ENCODE peak calls at places on chromosomes 12 and 14, in five cellular contexts. One of them, this sample, is unnamed.
A peak's percentile ranks its signal among the peaks of the same experiment; 100 is the strongest.

GRCh38 chr12:3182426-3182825 is 105.2 kb downstream of the TSPAN9 start:
- DNase-seq in stimulated activated CD8-positive, alpha-beta memory T cell treated with anti-CD3 and anti-CD28 coated beads, Interleukin-15, amount 100 ng/mL, for 48 hours: no peak
- DNase-seq in epithelial cell of esophagus: peak; percentile 51
- DNase-seq in hepatic stellate cell: no peak
- DNase-seq in WTC11: no peak
- DNase-seq in this sample: no peak

GRCh38 chr12:76329163-76329562 is 19.1 kb downstream of the BBS10 start:
- DNase-seq in stimulated activated CD8-positive, alpha-beta memory T cell treated with anti-CD3 and anti-CD28 coated beads, Interleukin-15, amount 100 ng/mL, for 48 hours: no peak
- DNase-seq in epithelial cell of esophagus: peak; percentile 85
- DNase-seq in hepatic stellate cell: peak; percentile 83
- DNase-seq in WTC11: no peak
- DNase-seq in this sample: peak; percentile 68

GRCh38 chr14:92677087-92677668 is 71.2 kb downstream of the LGMN start:
- DNase-seq in stimulated activated CD8-positive, alpha-beta memory T cell treated with anti-CD3 and anti-CD28 coated beads, Interleukin-15, amount 100 ng/mL, for 48 hours: peak; percentile 82
- DNase-seq in epithelial cell of esophagus: no peak
- DNase-seq in hepatic stellate cell: no peak
- DNase-seq in WTC11: no peak
- DNase-seq in this sample: no peak

GRCh38 chr12:114815157-114815556 is 131.2 kb upstream of the TBX3 start:
- DNase-seq in stimulated activated CD8-positive, alpha-beta memory T cell treated with anti-CD3 and anti-CD28 coated beads, Interleukin-15, amount 100 ng/mL, for 48 hours: no peak
- DNase-seq in epithelial cell of esophagus: no peak
- DNase-seq in hepatic stellate cell: no peak
- DNase-seq in WTC11: no peak
- DNase-seq in this sample: no peak

GRCh38 chr12:108801736-108802665 is 55.4 kb downstream of the SSH1 start:
- DNase-seq in stimulated activated CD8-positive, alpha-beta memory T cell treated with anti-CD3 and anti-CD28 coated beads, Interleukin-15, amount 100 ng/mL, for 48 hours: no peak
- DNase-seq in epithelial cell of esophagus: no peak
- DNase-seq in hepatic stellate cell: peak; percentile 68
- DNase-seq in WTC11: peak; percentile 69
- DNase-seq in this sample: peak; percentile 76

GRCh38 chr14:44785096-44785495 is 176.7 kb downstream of the KLHL28 start:
- DNase-seq in stimulated activated CD8-positive, alpha-beta memory T cell treated with anti-CD3 and anti-CD28 coated beads, Interleukin-15, amount 100 ng/mL, for 48 hours: no peak
- DNase-seq in epithelial cell of esophagus: no peak
- DNase-seq in hepatic stellate cell: no peak
- DNase-seq in WTC11: no peak
- DNase-seq in this sample: no peak

GRCh38 chr12:65824314-65824563 is at the start of gene HMGA2:
- DNase-seq in stimulated activated CD8-positive, alpha-beta memory T cell treated with anti-CD3 and anti-CD28 coated beads, Interleukin-15, amount 100 ng/mL, for 48 hours: no peak
- DNase-seq in epithelial cell of esophagus: no peak
- DNase-seq in hepatic stellate cell: peak; percentile 59
- DNase-seq in WTC11: peak; percentile 59
- DNase-seq in this sample: no peak

GRCh38 chr14:63922696-63923421 is 70.1 kb downstream of the SYNE2 start:
- DNase-seq in stimulated activated CD8-positive, alpha-beta memory T cell treated with anti-CD3 and anti-CD28 coated beads, Interleukin-15, amount 100 ng/mL, for 48 hours: no peak
- DNase-seq in epithelial cell of esophagus: peak; percentile 99
- DNase-seq in hepatic stellate cell: no peak
- DNase-seq in WTC11: no peak
- DNase-seq in this sample: no peak

GRCh38 chr12:88579941-88580871 is at the start of gene KITLG:
- DNase-seq in stimulated activated CD8-positive, alpha-beta memory T cell treated with anti-CD3 and anti-CD28 coated beads, Interleukin-15, amount 100 ng/mL, for 48 hours: peak; percentile 6
- DNase-seq in epithelial cell of esophagus: peak; percentile 88
- DNase-seq in hepatic stellate cell: peak; percentile 82
- DNase-seq in WTC11: peak; percentile 85
- DNase-seq in this sample: peak; percentile 53

GRCh38 chr14:79967001-79967400 is 244.3 kb downstream of the DIO2 start:
- DNase-seq in stimulated activated CD8-positive, alpha-beta memory T cell treated with anti-CD3 and anti-CD28 coated beads, Interleukin-15, amount 100 ng/mL, for 48 hours: no peak
- DNase-seq in epithelial cell of esophagus: no peak
- DNase-seq in hepatic stellate cell: no peak
- DNase-seq in WTC11: no peak
- DNase-seq in this sample: no peak

GRCh38 chr12:50620050-50620974 is 115.5 kb downstream of the DIP2B start:
- DNase-seq in stimulated activated CD8-positive, alpha-beta memory T cell treated with anti-CD3 and anti-CD28 coated beads, Interleukin-15, amount 100 ng/mL, for 48 hours: peak; percentile 8
- DNase-seq in epithelial cell of esophagus: peak; percentile 93
- DNase-seq in hepatic stellate cell: peak; percentile 89
- DNase-seq in WTC11: no peak
- DNase-seq in this sample: peak; percentile 58

GRCh38 chr12:46210835-46211439 is 57.9 kb downstream of the SLC38A1 start:
- DNase-seq in stimulated activated CD8-positive, alpha-beta memory T cell treated with anti-CD3 and anti-CD28 coated beads, Interleukin-15, amount 100 ng/mL, for 48 hours: no peak
- DNase-seq in epithelial cell of esophagus: no peak
- DNase-seq in hepatic stellate cell: no peak
- DNase-seq in WTC11: no peak
- DNase-seq in this sample: no peak

GRCh38 chr12:68455676-68456345 is 123.6 kb upstream of the MDM1 start:
- DNase-seq in stimulated activated CD8-positive, alpha-beta memory T cell treated with anti-CD3 and anti-CD28 coated beads, Interleukin-15, amount 100 ng/mL, for 48 hours: no peak
- DNase-seq in epithelial cell of esophagus: no peak
- DNase-seq in hepatic stellate cell: no peak
- DNase-seq in WTC11: no peak
- DNase-seq in this sample: no peak

GRCh38 chr14:99950191-99950590 is 115.0 kb upstream of the EVL start:
- DNase-seq in stimulated activated CD8-positive, alpha-beta memory T cell treated with anti-CD3 and anti-CD28 coated beads, Interleukin-15, amount 100 ng/mL, for 48 hours: no peak
- DNase-seq in epithelial cell of esophagus: no peak
- DNase-seq in hepatic stellate cell: peak; percentile 42
- DNase-seq in WTC11: no peak
- DNase-seq in this sample: no peak

GRCh38 chr14:54291491-54292191 is 105.2 kb upstream of the CDKN3 start:
- DNase-seq in stimulated activated CD8-positive, alpha-beta memory T cell treated with anti-CD3 and anti-CD28 coated beads, Interleukin-15, amount 100 ng/mL, for 48 hours: no peak
- DNase-seq in epithelial cell of esophagus: no peak
- DNase-seq in hepatic stellate cell: no peak
- DNase-seq in WTC11: no peak
- DNase-seq in this sample: no peak

GRCh38 chr12:29309320-29309902 is 71.6 kb downstream of the ERGIC2 start:
- DNase-seq in stimulated activated CD8-positive, alpha-beta memory T cell treated with anti-CD3 and anti-CD28 coated beads, Interleukin-15, amount 100 ng/mL, for 48 hours: no peak
- DNase-seq in epithelial cell of esophagus: peak; percentile 30
- DNase-seq in hepatic stellate cell: peak; percentile 5
- DNase-seq in WTC11: no peak
- DNase-seq in this sample: no peak

GRCh38 chr12:9674226-9674590 is 4.7 kb downstream of the CLEC2D start:
- DNase-seq in stimulated activated CD8-positive, alpha-beta memory T cell treated with anti-CD3 and anti-CD28 coated beads, Interleukin-15, amount 100 ng/mL, for 48 hours: no peak
- DNase-seq in epithelial cell of esophagus: no peak
- DNase-seq in hepatic stellate cell: no peak
- DNase-seq in WTC11: no peak
- DNase-seq in this sample: no peak

GRCh38 chr12:2666846-2667245 is 127.9 kb upstream of the FKBP4 start:
- DNase-seq in stimulated activated CD8-positive, alpha-beta memory T cell treated with anti-CD3 and anti-CD28 coated beads, Interleukin-15, amount 100 ng/mL, for 48 hours: no peak
- DNase-seq in epithelial cell of esophagus: no peak
- DNase-seq in hepatic stellate cell: no peak
- DNase-seq in WTC11: peak; percentile 1
- DNase-seq in this sample: no peak

GRCh38 chr12:55019784-55020183 is at the start of gene NEUROD4:
- DNase-seq in stimulated activated CD8-positive, alpha-beta memory T cell treated with anti-CD3 and anti-CD28 coated beads, Interleukin-15, amount 100 ng/mL, for 48 hours: no peak
- DNase-seq in epithelial cell of esophagus: peak; percentile 73
- DNase-seq in hepatic stellate cell: peak; percentile 26
- DNase-seq in WTC11: peak; percentile 92
- DNase-seq in this sample: peak; percentile 14

GRCh38 chr12:76031081-76031413 is 529 bp downstream of the PHLDA1 start:
- DNase-seq in stimulated activated CD8-positive, alpha-beta memory T cell treated with anti-CD3 and anti-CD28 coated beads, Interleukin-15, amount 100 ng/mL, for 48 hours: no peak
- DNase-seq in epithelial cell of esophagus: no peak
- DNase-seq in hepatic stellate cell: no peak
- DNase-seq in WTC11: no peak
- DNase-seq in this sample: no peak

GRCh38 chr12:98238513-98238912 is 276.9 kb upstream of the TMPO start:
- DNase-seq in stimulated activated CD8-positive, alpha-beta memory T cell treated with anti-CD3 and anti-CD28 coated beads, Interleukin-15, amount 100 ng/mL, for 48 hours: no peak
- DNase-seq in epithelial cell of esophagus: peak; percentile 24
- DNase-seq in hepatic stellate cell: no peak
- DNase-seq in WTC11: no peak
- DNase-seq in this sample: peak; percentile 13

This sample was measured in HTR-8/SVneo.